ENCODE peak calls at places on chromosomes 7 and 10, in six cellular contexts. A is epithelial cell of esophagus, B is NCI-H460, K is ACHN, Z is PC-3, O is astrocyte of the cerebellum. F is an unnamed sample.

GRCh38 chr7:36191292-36191920 is 38.4 kb downstream of the EEPD1 start:
- DNase-seq in O (no peak), A (no peak), K (no peak), Z (no peak), B (no peak), F (no peak)

GRCh38 chr7:24963218-24963617 is 16.8 kb downstream of the OSBPL3 start:
- DNase-seq in O (peak), K (peak), A (no peak), Z (no peak), B (no peak), F (peak)

GRCh38 chr7:27689045-27689877 is 26.6 kb upstream of the HIBADH start:
- DNase-seq in K (peak), A (peak), O (no peak), B (peak), Z (peak), F (peak)

GRCh38 chr10:24255115-24255895 is 46.4 kb downstream of the KIAA1217 start:
- DNase-seq in B (no peak), O (no peak), Z (peak), A (peak), K (no peak), F (no peak)

GRCh38 chr10:5645375-5645774 is 21.0 kb downstream of the ASB13 start:
- DNase-seq in B (no peak), O (no peak), K (no peak), Z (no peak), A (no peak), F (no peak)

GRCh38 chr7:727104-727805 is at the start of gene PRKAR1B:
- DNase-seq in Z (peak), B (no peak), A (peak), K (peak), O (no peak), F (peak)

GRCh38 chr10:78207776-78208175 is 174.1 kb downstream of the RPS24 start:
- DNase-seq in B (no peak), A (no peak), O (no peak), K (no peak), Z (no peak), F (no peak)

GRCh38 chr7:16504019-16504418 is 22.6 kb upstream of the LRRC72 start:
- DNase-seq in B (no peak), A (no peak), O (peak), K (no peak), Z (peak), F (no peak)

GRCh38 chr10:78763651-78764395 is 304.9 kb upstream of the ZMIZ1 start:
- DNase-seq in O (no peak), Z (no peak), K (no peak), A (peak), B (no peak), F (peak)

GRCh38 chr7:53002389-53002788 is 33.0 kb upstream of the POM121L12 start:
- DNase-seq in K (no peak), A (no peak), Z (no peak), O (no peak), B (no peak), F (no peak)

GRCh38 chr10:132862485-132863420 is 76.8 kb upstream of the NKX6-2 start:
- DNase-seq in O (no peak), B (no peak), K (no peak), Z (no peak), A (no peak), F (no peak)

GRCh38 chr10:122267849-122268737 is 3.0 kb upstream of the BTBD16 start:
- DNase-seq in A (peak), O (no peak), Z (peak), K (peak), B (peak), F (peak)

GRCh38 chr10:12503311-12503710 is 154.0 kb downstream of the CAMK1D start:
- DNase-seq in O (no peak), Z (no peak), A (peak), B (no peak), K (no peak), F (no peak)

GRCh38 chr7:157339777-157340677 is 3.2 kb downstream of the DNAJB6 start:
- DNase-seq in B (peak), K (peak), O (peak), A (peak), Z (peak), F (peak)

GRCh38 chr10:109887272-109887671 is 36.0 kb downstream of the XPNPEP1 start:
- DNase-seq in O (no peak), B (no peak), Z (no peak), A (no peak), K (peak), F (no peak)

GRCh38 chr7:50560865-50561351 is 4.3 kb downstream of the DDC start:
- DNase-seq in B (no peak), Z (no peak), O (no peak), A (no peak), K (no peak), F (no peak)

GRCh38 chr7:116949941-116950801 is 3.1 kb upstream of the ST7 start:
- DNase-seq in O (no peak), A (no peak), B (no peak), K (no peak), Z (no peak), F (no peak)

GRCh38 chr10:80429521-80429966 is 21.2 kb downstream of the PRXL2A start:
- DNase-seq in O (no peak), K (peak), A (peak), B (peak), Z (no peak), F (no peak)

GRCh38 chr7:130998993-130999602 is 265.1 kb upstream of the KLF14 start:
- DNase-seq in Z (peak), A (peak), B (no peak), K (no peak), O (peak), F (no peak)

F was measured in activated CD4-positive, alpha-beta memory T cell treated with anti-CD3 and anti-CD28 coated beads for 36 hours.